ENCODE peak calls at places on chromosomes 2 and 18, in six cellular contexts. C, M, K, A, L and Z are unnamed samples.

GRCh38 chr2:100643906-100644501 is 81.2 kb downstream of the PDCL3 start:
- DNase-seq in C (no peak), M (no peak), K (no peak), A (no peak), L (no peak), Z (no peak)

GRCh38 chr2:195212586-195212985 is 444.4 kb upstream of the SLC39A10 start:
- DNase-seq in C (no peak), M (no peak), K (no peak), A (no peak), L (no peak), Z (no peak)

GRCh38 chr2:27085670-27086089 is 892 bp upstream of the KHK start:
- DNase-seq in C (peak; percentile 69), M (peak; percentile 70), K (peak; percentile 65), A (peak; percentile 88), L (peak; percentile 80), Z (no peak)

GRCh38 chr2:23418490-23418911 is 33.5 kb downstream of the KLHL29 start:
- DNase-seq in C (peak; percentile 31), M (peak; percentile 70), K (no peak), A (no peak), L (peak; percentile 64), Z (peak; percentile 24)

GRCh38 chr2:160261731-160262130 is 61.7 kb upstream of the ITGB6 start:
- DNase-seq in C (no peak), M (no peak), K (no peak), A (no peak), L (no peak), Z (no peak)

GRCh38 chr2:96087130-96087529 is 29.2 kb downstream of the ADRA2B start:
- DNase-seq in C (no peak), M (no peak), K (no peak), A (no peak), L (no peak), Z (no peak)

GRCh38 chr2:144470334-144470733 is 49.6 kb downstream of the ZEB2 start:
- DNase-seq in C (peak; percentile 27), M (no peak), K (no peak), A (no peak), L (no peak), Z (no peak)

GRCh38 chr18:37084912-37085311 is 256.0 kb downstream of the KIAA1328 start:
- DNase-seq in C (no peak), M (no peak), K (peak; percentile 92), A (no peak), L (no peak), Z (no peak)

GRCh38 chr2:69131983-69132675 is 119.2 kb downstream of the ANTXR1 start:
- DNase-seq in C (peak; percentile 95), M (no peak), K (no peak), A (no peak), L (peak; percentile 25), Z (no peak)

GRCh38 chr2:65479528-65479927 is 47.1 kb upstream of the SPRED2 start:
- DNase-seq in C (no peak), M (no peak), K (peak; percentile 22), A (no peak), L (no peak), Z (no peak)

GRCh38 chr18:8095947-8096570 is 513.2 kb upstream of the RAB12 start:
- DNase-seq in C (no peak), M (no peak), K (no peak), A (no peak), L (no peak), Z (no peak)

GRCh38 chr2:120601566-120601965 is 134.1 kb upstream of the GLI2 start:
- DNase-seq in C (no peak), M (no peak), K (no peak), A (no peak), L (no peak), Z (no peak)

GRCh38 chr18:47883771-47884413 is 46.6 kb downstream of the SMAD2 start:
- DNase-seq in C (peak; percentile 51), M (peak; percentile 43), K (no peak), A (no peak), L (peak; percentile 78), Z (peak; percentile 11)

GRCh38 chr2:145040433-145040832 is 520.5 kb upstream of the ZEB2 start:
- DNase-seq in C (peak; percentile 24), M (no peak), K (no peak), A (no peak), L (no peak), Z (no peak)

GRCh38 chr2:40666438-40666837 is 214.5 kb upstream of the SLC8A1 start:
- DNase-seq in C (no peak), M (no peak), K (no peak), A (no peak), L (no peak), Z (peak; percentile 85)

GRCh38 chr18:67545681-67546080 is 29.2 kb upstream of the DSEL start:
- DNase-seq in C (no peak), M (no peak), K (no peak), A (no peak), L (no peak), Z (no peak)

GRCh38 chr18:59900222-59901128 is 679 bp downstream of the PMAIP1 start:
- DNase-seq in C (peak; percentile 70), M (peak; percentile 87), K (peak; percentile 85), A (peak; percentile 31), L (peak; percentile 84), Z (no peak)

GRCh38 chr2:239302083-239302807 is 98.6 kb downstream of the HDAC4 start:
- DNase-seq in C (no peak), M (no peak), K (no peak), A (no peak), L (no peak), Z (no peak)

GRCh38 chr2:62787381-62787780 is 81.9 kb downstream of the EHBP1 start:
- DNase-seq in C (peak; percentile 59), M (peak; percentile 73), K (peak; percentile 25), A (no peak), L (no peak), Z (no peak)

GRCh38 chr2:123073956-123074355 is 951.1 kb upstream of the CNTNAP5 start:
- DNase-seq in C (no peak), M (no peak), K (no peak), A (no peak), L (peak; percentile 11), Z (no peak)

GRCh38 chr2:218367415-218368149 is 10.9 kb downstream of the CATIP start:
- DNase-seq in C (peak; percentile 69), M (peak; percentile 86), K (peak; percentile 93), A (peak; percentile 90), L (peak; percentile 84), Z (no peak)

GRCh38 chr2:176107731-176108181 is 676 bp downstream of the HOXD11 start:
- DNase-seq in C (no peak), M (no peak), K (no peak), A (no peak), L (peak; percentile 47), Z (no peak)

GRCh38 chr2:201116959-201117734 is 1.2 kb downstream of the CFLAR start:
- DNase-seq in C (peak; percentile 89), M (peak; percentile 90), K (peak; percentile 58), A (peak; percentile 32), L (peak; percentile 74), Z (no peak)

GRCh38 chr2:21277340-21277739 is 153.6 kb downstream of the TDRD15 start:
- DNase-seq in C (no peak), M (no peak), K (no peak), A (no peak), L (no peak), Z (no peak)

GRCh38 chr2:218607436-218608115 is at the start of gene PLCD4:
- DNase-seq in C (peak; percentile 65), M (no peak), K (peak; percentile 38), A (no peak), L (peak; percentile 34), Z (peak; percentile 41)

GRCh38 chr2:12717191-12717987 is 653 bp downstream of the TRIB2 start:
- DNase-seq in C (peak; percentile 74), M (peak; percentile 45), K (peak; percentile 75), A (peak; percentile 45), L (peak; percentile 68), Z (no peak)

GRCh38 chr2:176157499-176158305 is 595 bp downstream of the HOXD3 start:
- DNase-seq in C (no peak), M (peak; percentile 54), K (peak; percentile 69), A (no peak), L (peak; percentile 55), Z (no peak)

GRCh38 chr2:134189009-134189717 is 64.7 kb upstream of the MGAT5 start:
- DNase-seq in C (peak; percentile 93), M (no peak), K (no peak), A (no peak), L (peak; percentile 46), Z (no peak)

GRCh38 chr18:44537521-44537920 is 143.2 kb upstream of the SETBP1 start:
- DNase-seq in C (peak; percentile 84), M (peak; percentile 12), K (no peak), A (no peak), L (peak; percentile 86), Z (peak; percentile 72)

GRCh38 chr2:109184368-109184767 is 55.4 kb downstream of the SH3RF3 start:
- DNase-seq in C (no peak), M (no peak), K (no peak), A (no peak), L (no peak), Z (no peak)

GRCh38 chr2:162256621-162257020 is 13.4 kb upstream of the FAP start:
- DNase-seq in C (peak; percentile 43), M (peak; percentile 47), K (no peak), A (no peak), L (no peak), Z (no peak)

GRCh38 chr2:136067465-136067864 is 50.5 kb downstream of the CXCR4 start:
- DNase-seq in C (no peak), M (no peak), K (no peak), A (no peak), L (no peak), Z (no peak)

GRCh38 chr18:38611036-38611964 is 1045.7 kb upstream of the CELF4 start:
- DNase-seq in C (no peak), M (no peak), K (no peak), A (no peak), L (no peak), Z (no peak)